ENCODE peak calls at places on chromosomes 6 and 20, in six cellular contexts. X, D, V, K, Z and H are unnamed samples.

GRCh38 chr6:75268121-75268987 is 16.2 kb downstream of the TMEM30A start:
- DNase-seq in Z (no peak), K (no peak), D (no peak), X (no peak), V (no peak), H (no peak)

GRCh38 chr20:3041818-3042504 is 1.5 kb upstream of the GNRH2 start:
- DNase-seq in D (no peak), X (no peak), K (no peak), V (no peak), Z (no peak), H (no peak)

GRCh38 chr6:118495639-118496296 is 52.3 kb upstream of the PLN start:
- DNase-seq in Z (no peak), V (peak), X (no peak), K (peak), D (no peak), H (no peak)

GRCh38 chr20:14782731-14783130 is 445.3 kb upstream of the FLRT3 start:
- DNase-seq in D (no peak), X (no peak), K (no peak), V (no peak), Z (no peak), H (no peak)

GRCh38 chr20:17172826-17173420 is 53.9 kb upstream of the PCSK2 start:
- DNase-seq in Z (no peak), X (no peak), V (no peak), D (no peak), K (no peak), H (no peak)

GRCh38 chr6:150297327-150298028 is 71.3 kb upstream of the IYD start:
- DNase-seq in X (no peak), K (no peak), D (no peak), V (no peak), Z (no peak), H (no peak)

GRCh38 chr20:6051505-6051904 is 2.4 kb downstream of the LRRN4 start:
- DNase-seq in Z (no peak), D (no peak), V (peak), X (no peak), K (no peak), H (no peak)

GRCh38 chr6:73180076-73180717 is 45.1 kb downstream of the KHDC1L start:
- DNase-seq in D (no peak), Z (no peak), K (no peak), V (no peak), X (no peak), H (no peak)

GRCh38 chr6:106746660-106747059 is 117.3 kb downstream of the QRSL1 start:
- DNase-seq in D (no peak), V (peak), Z (no peak), K (no peak), X (no peak), H (no peak)

GRCh38 chr6:13470240-13471140 is 16.9 kb downstream of the GFOD1 start:
- DNase-seq in K (no peak), X (no peak), V (no peak), Z (no peak), D (peak), H (no peak)

GRCh38 chr6:35710241-35710847 is 21.6 kb upstream of the FKBP5 start:
- DNase-seq in V (no peak), X (no peak), D (no peak), K (no peak), Z (no peak), H (no peak)

GRCh38 chr6:169663468-169663867 is 38.4 kb downstream of the WDR27 start:
- DNase-seq in D (no peak), Z (no peak), X (no peak), K (no peak), V (no peak), H (no peak)

GRCh38 chr6:161440299-161440698 is 166.4 kb upstream of the AGPAT4 start:
- DNase-seq in V (no peak), Z (no peak), D (no peak), K (no peak), X (no peak), H (no peak)

GRCh38 chr6:70129341-70129740 is 173.5 kb downstream of the COL9A1 start:
- DNase-seq in X (no peak), V (no peak), K (no peak), D (no peak), Z (no peak), H (no peak)

GRCh38 chr6:108744244-108744972 is 103.8 kb upstream of the ARMC2 start:
- DNase-seq in K (no peak), Z (no peak), X (no peak), V (peak), D (no peak), H (no peak)

GRCh38 chr6:99553888-99554287 is 14.6 kb downstream of the CCNC start:
- DNase-seq in D (no peak), Z (no peak), V (no peak), K (no peak), X (no peak), H (no peak)

GRCh38 chr20:58111340-58112016 is 117.0 kb downstream of the ANKRD60 start:
- DNase-seq in K (no peak), V (no peak), Z (no peak), D (no peak), X (no peak), H (no peak)

GRCh38 chr20:3686867-3687321 is 5.1 kb upstream of the ADAM33 start:
- DNase-seq in K (no peak), X (no peak), Z (no peak), V (no peak), D (no peak), H (no peak)

GRCh38 chr6:101689695-101690094 is 296.2 kb downstream of the GRIK2 start:
- DNase-seq in X (no peak), V (no peak), D (no peak), Z (no peak), K (no peak), H (no peak)

GRCh38 chr20:21900431-21900830 is 195.0 kb downstream of the PAX1 start:
- DNase-seq in K (no peak), V (no peak), X (no peak), D (no peak), Z (no peak), H (no peak)

GRCh38 chr20:21902391-21902790 is 196.9 kb downstream of the PAX1 start:
- DNase-seq in V (no peak), Z (no peak), X (no peak), D (no peak), K (no peak), H (no peak)

DNA sequence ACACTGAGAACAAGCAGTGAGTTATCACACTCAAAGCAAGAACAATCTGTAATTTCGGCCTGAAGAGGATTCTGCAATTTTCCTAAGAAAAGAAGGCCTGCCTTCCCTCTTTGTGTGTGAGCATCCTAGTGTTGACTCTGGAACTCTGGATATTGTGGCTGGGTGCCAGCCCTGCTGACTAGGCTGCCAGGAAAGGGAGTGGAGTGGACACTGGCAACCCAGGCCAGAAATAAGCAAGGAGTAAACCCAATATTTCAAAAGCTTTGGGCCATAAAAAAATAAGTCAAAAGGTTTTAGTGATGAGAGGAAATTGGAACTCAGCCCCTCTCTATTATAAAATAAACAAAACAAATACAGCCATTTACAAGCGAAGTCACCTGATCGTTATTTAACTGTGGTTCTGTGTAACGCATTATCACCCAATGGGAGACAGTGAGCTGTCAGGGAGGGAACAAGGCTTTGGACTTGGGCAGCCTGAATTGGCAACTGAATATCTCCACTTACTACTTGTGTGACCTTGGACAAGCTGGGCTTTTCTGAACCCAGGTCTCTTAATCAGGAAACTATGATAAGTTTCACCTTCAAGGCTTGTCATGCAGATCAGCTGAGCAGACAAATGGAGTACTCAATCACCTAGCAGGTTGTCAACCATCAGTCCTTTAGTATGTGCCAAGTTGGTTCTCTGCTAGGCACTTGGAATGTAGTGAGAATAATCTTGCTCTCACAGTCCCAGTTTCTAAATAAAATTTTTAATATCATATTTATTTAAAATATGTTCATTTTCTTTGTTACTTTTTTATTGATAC is 196.2 kb downstream of the PAX1 start:
- DNase-seq in X (no peak), Z (no peak), D (no peak), K (no peak), V (no peak), H (peak)
- TF ChIP-seq JUND in X (no peak), Z (no peak), D (no peak), K (no peak), V (no peak), H (no peak)

GRCh38 chr6:33978593-33979150 is 167.2 kb downstream of the GRM4 start:
- DNase-seq in Z (no peak), K (no peak), X (no peak), D (no peak), V (no peak), H (no peak)
- TF ChIP-seq JUND in Z (no peak), K (no peak), X (no peak), D (no peak), V (no peak), H (no peak)

GRCh38 chr20:48695738-48696137 is 132.1 kb downstream of the PREX1 start:
- DNase-seq in Z (no peak), D (no peak), K (no peak), X (no peak), V (no peak), H (no peak)
- TF ChIP-seq JUND in Z (no peak), D (no peak), K (no peak), X (no peak), V (no peak), H (no peak)

GRCh38 chr6:41596807-41597206 is 41.5 kb upstream of the MDFI start:
- DNase-seq in X (no peak), Z (no peak), K (no peak), V (no peak), D (no peak), H (no peak)
- TF ChIP-seq JUND in X (no peak), Z (no peak), K (no peak), V (no peak), D (no peak), H (no peak)

GRCh38 chr20:38395165-38395564 is 40.0 kb downstream of the SNHG17 start:
- DNase-seq in D (no peak), Z (no peak), V (no peak), X (no peak), K (no peak), H (no peak)
- TF ChIP-seq JUND in D (no peak), Z (no peak), V (no peak), X (no peak), K (no peak), H (no peak)

GRCh38 chr6:166007349-166008263 is 160.0 kb downstream of the TBXT start:
- DNase-seq in X (no peak), V (no peak), Z (no peak), K (no peak), D (peak), H (no peak)

GRCh38 chr6:166010585-166010984 is 157.1 kb downstream of the TBXT start:
- DNase-seq in K (no peak), D (no peak), Z (no peak), V (no peak), X (no peak), H (no peak)

GRCh38 chr6:166009385-166010031 is 158.1 kb downstream of the TBXT start:
- DNase-seq in Z (no peak), V (no peak), X (no peak), D (no peak), K (no peak), H (no peak)

GRCh38 chr6:166010136-166010535 is 157.5 kb downstream of the TBXT start:
- DNase-seq in K (no peak), X (no peak), V (no peak), Z (no peak), D (no peak), H (no peak)

DNA sequence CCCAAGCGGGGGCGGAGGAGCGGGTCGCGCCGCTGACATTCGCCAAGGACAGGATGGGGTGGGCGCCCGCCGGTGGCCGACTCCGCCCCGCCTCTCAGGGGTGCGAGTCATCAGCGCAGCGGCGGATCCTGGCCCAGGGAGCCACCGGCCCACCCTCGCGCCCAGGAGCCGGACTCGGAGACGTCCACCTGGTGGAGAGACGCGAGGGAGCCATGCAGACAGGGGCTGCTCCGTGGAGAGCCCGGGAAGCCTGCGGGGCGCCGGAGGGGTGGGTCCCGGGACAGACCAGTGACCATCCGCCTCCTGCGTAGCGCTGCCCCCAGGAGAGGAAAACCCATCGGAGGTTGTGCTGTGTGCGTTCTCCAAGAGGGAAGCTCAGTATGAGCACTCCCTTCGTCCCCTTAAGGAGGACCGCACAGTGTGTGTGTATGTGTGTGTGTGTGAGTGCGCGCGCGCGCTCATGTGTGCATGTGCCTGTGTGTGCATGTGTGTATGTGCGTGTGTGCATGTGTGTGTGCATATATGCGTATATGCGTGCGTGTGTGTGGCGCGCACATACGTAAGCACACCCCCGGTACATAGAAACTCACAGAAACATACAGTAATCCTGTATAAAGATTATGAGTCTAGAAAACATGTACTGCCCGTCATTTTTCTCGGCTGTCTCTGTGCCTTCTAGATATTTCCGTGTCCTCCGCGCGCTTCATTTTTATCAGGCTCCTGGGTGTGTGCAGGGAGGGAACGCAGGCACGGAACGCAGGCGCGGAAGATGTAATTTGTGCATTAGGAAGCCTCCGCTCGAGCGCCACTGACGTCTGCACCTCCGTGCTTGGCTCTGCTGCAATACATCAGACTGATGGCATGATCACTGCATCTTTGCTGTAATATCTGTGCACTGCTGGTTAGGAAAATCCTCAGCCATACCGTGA is 158.9 kb downstream of the TBXT start:
- DNase-seq in X (no peak), D (peak), Z (no peak), K (no peak), V (no peak), H (no peak)
- TF ChIP-seq JUND in X (no peak), D (no peak), Z (no peak), K (no peak), V (no peak), H (no peak)

GRCh38 chr6:149129401-149130077 is 188.0 kb upstream of the TAB2 start:
- DNase-seq in V (no peak), X (no peak), K (no peak), D (no peak), Z (no peak), H (no peak)

GRCh38 chr6:149130093-149130872 is 187.2 kb upstream of the TAB2 start:
- DNase-seq in Z (no peak), V (no peak), X (no peak), D (no peak), K (no peak), H (peak)

GRCh38 chr6:149125309-149125708 is 192.2 kb upstream of the TAB2 start:
- DNase-seq in X (no peak), Z (no peak), V (no peak), K (no peak), D (no peak), H (no peak)

GRCh38 chr6:149128489-149129145 is 188.9 kb upstream of the TAB2 start:
- DNase-seq in Z (no peak), D (no peak), V (no peak), X (no peak), K (no peak), H (no peak)

GRCh38 chr6:149127212-149127611 is 190.3 kb upstream of the TAB2 start:
- DNase-seq in K (no peak), D (no peak), Z (no peak), V (no peak), X (no peak), H (no peak)
- TF ChIP-seq JUND in K (no peak), D (peak), Z (no peak), V (no peak), X (no peak), H (no peak)

GRCh38 chr6:28124350-28124970 is at the start of gene ZSCAN16:
- DNase-seq in D (peak), K (peak), V (peak), Z (no peak), X (peak), H (peak)

GRCh38 chr6:28125396-28125795 is 987 bp downstream of the ZSCAN16 start:
- DNase-seq in Z (no peak), D (no peak), K (no peak), X (no peak), V (no peak), H (no peak)

GRCh38 chr6:28124971-28125353 is 553 bp downstream of the ZSCAN16 start:
- DNase-seq in V (no peak), Z (no peak), K (no peak), D (no peak), X (no peak), H (no peak)
- TF ChIP-seq JUND in V (no peak), Z (no peak), K (no peak), D (no peak), X (no peak), H (no peak)

DNA sequence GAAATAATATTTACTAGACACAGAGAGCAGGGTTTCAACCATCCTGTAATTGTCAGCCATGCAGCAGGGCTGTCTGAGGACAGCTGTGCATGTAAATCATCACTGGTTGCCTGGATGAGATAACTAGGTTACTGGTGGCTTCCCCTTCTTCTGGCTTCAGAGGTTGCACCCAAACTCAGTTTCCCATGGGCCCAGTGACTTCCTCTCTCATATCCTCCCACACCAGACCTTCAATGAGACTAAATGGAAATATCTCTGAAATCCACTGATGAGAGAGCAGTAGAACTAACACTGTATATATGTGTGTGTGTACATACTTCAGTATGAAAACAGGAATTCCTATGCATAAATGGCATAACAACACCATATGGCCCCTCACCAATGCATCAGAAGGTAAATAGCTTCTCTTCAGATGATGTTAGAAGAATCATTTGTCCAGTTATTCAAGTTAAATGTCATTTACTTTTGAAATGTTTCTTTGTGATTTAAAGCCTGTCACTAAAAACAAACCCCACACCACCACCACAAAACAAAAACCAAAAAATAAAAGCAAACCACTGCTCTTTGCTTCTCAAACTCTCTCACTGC is 51.0 kb upstream of the IL20RA start:
- DNase-seq in D (no peak), V (no peak), Z (peak), X (no peak), K (no peak), H (no peak)
- TF ChIP-seq JUND in D (no peak), V (no peak), Z (no peak), X (no peak), K (no peak), H (no peak)